ENCODE peak calls at places on chromosome 4, in six cellular contexts. V is fibroblast of pulmonary artery, H is A549, K is H9, L is AG10803, Q is ovary. F is an unnamed sample.

GRCh38 chr4:3791910-3792542 is 25.8 kb downstream of the ADRA2C start:
- DNase-seq in H (no peak), L (no peak), K (peak), V (peak), Q (no peak), F (no peak)

GRCh38 chr4:118981839-118982381 is 93.3 kb downstream of the SYNPO2 start:
- DNase-seq in L (peak), K (peak), V (peak), Q (peak), H (peak), F (peak)

GRCh38 chr4:142091691-142092182 is 455.4 kb downstream of the IL15 start:
- DNase-seq in L (peak), H (peak), V (peak), Q (no peak), K (no peak), F (peak)

GRCh38 chr4:140330311-140330900 is 43.0 kb upstream of the SCOC start:
- DNase-seq in L (peak), V (peak), Q (no peak), H (peak), K (no peak), F (no peak)

GRCh38 chr4:54231419-54232150 is 2.5 kb downstream of the PDGFRA start:
- DNase-seq in H (no peak), V (peak), Q (peak), L (peak), K (peak), F (no peak)

GRCh38 chr4:121370729-121371325 is 10.0 kb downstream of the QRFPR start:
- DNase-seq in K (no peak), Q (no peak), L (peak), H (no peak), V (peak), F (no peak)

GRCh38 chr4:184268574-184269160 is 51.0 kb upstream of the ENPP6 start:
- DNase-seq in L (no peak), K (peak), V (peak), Q (no peak), H (no peak), F (no peak)

GRCh38 chr4:159012381-159012780 is 90.5 kb upstream of the RAPGEF2 start:
- DNase-seq in Q (no peak), K (no peak), L (peak), H (no peak), V (peak), F (peak)

GRCh38 chr4:21692211-21692610 is 256.4 kb downstream of the KCNIP4 start:
- DNase-seq in L (no peak), Q (no peak), H (no peak), V (no peak), K (no peak), F (no peak)

DNA sequence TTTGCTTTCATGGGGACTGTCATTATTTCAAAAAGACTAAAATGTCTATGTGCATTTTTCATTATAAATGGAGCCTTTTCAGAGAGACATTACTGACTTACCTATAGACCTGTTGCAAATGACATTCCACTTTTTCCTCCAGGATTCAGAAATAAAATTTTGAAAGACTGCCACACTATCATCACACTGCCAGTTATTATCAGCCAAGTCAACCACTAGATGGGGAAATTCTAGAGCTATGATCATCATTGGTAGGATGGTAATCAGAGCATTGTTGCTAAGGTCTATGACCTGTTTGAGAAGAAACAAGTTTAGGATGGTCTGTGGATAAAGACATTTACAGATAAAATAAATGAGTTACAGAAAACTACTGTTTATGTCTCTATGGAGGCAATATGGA is 22.5 kb downstream of the LRRC66 start:
- DNase-seq in V (no peak), K (no peak), Q (no peak), H (no peak), L (no peak), F (no peak)
- TF ChIP-seq CTCF in V (no peak), K (no peak), Q (no peak), H (no peak), L (no peak), F (no peak)

GRCh38 chr4:5708829-5709680 is 696 bp upstream of the EVC2 start:
- DNase-seq in L (peak), V (no peak), K (peak), Q (no peak), H (no peak), F (no peak)

GRCh38 chr4:5706486-5707290 is 1.7 kb downstream of the EVC2 start:
- DNase-seq in L (no peak), V (no peak), Q (no peak), K (no peak), H (no peak), F (no peak)

GRCh38 chr4:5710065-5710961 is 688 bp upstream of the EVC start:
- DNase-seq in Q (no peak), H (peak), L (peak), K (no peak), V (no peak), F (no peak)

GRCh38 chr4:5707366-5708133 is 809 bp downstream of the EVC2 start:
- DNase-seq in K (no peak), H (no peak), V (no peak), L (peak), Q (no peak), F (no peak)

DNA sequence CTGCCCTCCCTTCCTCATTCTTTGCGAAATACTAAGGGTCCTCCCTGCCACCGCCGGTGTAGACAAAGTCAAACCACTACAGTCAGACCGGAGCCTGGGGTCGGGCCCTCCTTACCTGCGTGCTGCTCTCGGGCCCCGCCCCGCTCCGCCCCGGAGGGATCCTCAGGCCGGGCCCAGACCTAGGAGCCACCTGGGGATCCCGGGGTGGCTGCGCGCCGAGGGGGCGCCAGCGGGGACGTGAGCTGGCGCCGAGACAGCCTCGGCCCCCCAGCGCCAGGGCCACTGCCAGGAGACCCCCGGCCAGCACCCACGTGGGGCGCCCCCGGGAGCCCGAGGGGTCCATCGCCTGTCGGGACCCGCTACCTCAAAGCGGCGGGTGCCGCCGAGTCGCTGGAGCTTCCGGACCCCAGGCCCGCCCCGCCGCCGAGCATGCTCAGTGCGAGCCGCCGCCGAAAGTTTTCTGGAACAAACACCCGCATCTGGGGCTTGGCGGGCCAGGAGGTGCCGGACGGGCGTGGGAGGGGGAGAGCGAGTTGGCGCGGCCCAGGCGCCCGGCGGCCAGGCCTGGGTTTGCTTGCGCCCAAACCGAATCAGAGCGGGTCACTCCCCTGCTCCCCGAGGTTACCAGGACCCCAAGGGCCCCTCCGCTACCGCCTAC is at the start of gene EVC2:
- DNase-seq in Q (peak), H (peak), V (peak), L (peak), K (peak), F (no peak)
- TF ChIP-seq CTCF in Q (no peak), H (no peak), V (no peak), L (no peak), K (no peak), F (no peak)

GRCh38 chr4:88526221-88526815 is 2.7 kb upstream of the PYURF start:
- DNase-seq in H (no peak), V (peak), Q (no peak), K (no peak), L (peak), F (no peak)

GRCh38 chr4:88533088-88533790 is 9.7 kb upstream of the PYURF start:
- DNase-seq in V (peak), H (no peak), L (peak), Q (no peak), K (peak), F (no peak)

GRCh38 chr4:88527787-88528186 is 4.2 kb upstream of the PYURF start:
- DNase-seq in L (no peak), K (no peak), H (no peak), Q (no peak), V (no peak), F (no peak)

GRCh38 chr4:88531549-88531948 is 8.0 kb upstream of the PYURF start:
- DNase-seq in L (peak), H (no peak), V (no peak), K (no peak), Q (no peak), F (no peak)

DNA sequence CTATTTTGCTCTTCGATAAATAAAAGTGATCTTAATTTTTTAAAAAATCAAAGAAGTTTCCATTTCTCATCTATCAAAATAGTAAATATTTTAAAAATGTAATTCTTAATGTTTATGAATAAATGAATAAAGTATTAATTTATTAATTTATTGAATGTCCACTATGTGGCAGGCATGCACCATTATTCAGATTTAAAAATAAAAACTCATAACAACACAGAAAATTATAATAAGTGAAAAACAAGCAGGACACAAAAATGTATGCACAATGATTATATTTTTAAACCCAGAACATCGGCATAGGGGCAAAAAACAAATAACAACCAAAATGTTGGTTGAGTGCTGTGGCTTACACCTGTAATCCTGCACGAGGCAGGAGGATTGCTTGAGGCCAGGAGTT is 5.3 kb upstream of the PYURF start:
- DNase-seq in Q (no peak), L (peak), K (no peak), V (peak), H (no peak), F (no peak)
- TF ChIP-seq CTCF in Q (no peak), L (peak), K (no peak), V (no peak), H (peak), F (no peak)

GRCh38 chr4:163048447-163048846 is 118.2 kb downstream of the NAF1 start:
- DNase-seq in Q (no peak), K (peak), H (peak), L (peak), V (peak), F (no peak)
- TF ChIP-seq CTCF in Q (no peak), K (peak), H (peak), L (peak), V (peak), F (peak)

GRCh38 chr4:150964754-150965153 is 50.3 kb downstream of the LRBA start:
- DNase-seq in Q (no peak), L (no peak), V (no peak), K (no peak), H (no peak), F (no peak)

GRCh38 chr4:150961566-150961965 is 53.5 kb downstream of the LRBA start:
- DNase-seq in K (no peak), V (no peak), L (no peak), H (no peak), Q (no peak), F (no peak)

GRCh38 chr4:150960818-150961217 is 54.3 kb downstream of the LRBA start:
- DNase-seq in Q (no peak), V (peak), H (peak), L (peak), K (peak), F (no peak)

GRCh38 chr4:150962245-150962644 is 52.8 kb downstream of the LRBA start:
- DNase-seq in V (no peak), K (no peak), H (no peak), L (no peak), Q (no peak), F (no peak)

DNA sequence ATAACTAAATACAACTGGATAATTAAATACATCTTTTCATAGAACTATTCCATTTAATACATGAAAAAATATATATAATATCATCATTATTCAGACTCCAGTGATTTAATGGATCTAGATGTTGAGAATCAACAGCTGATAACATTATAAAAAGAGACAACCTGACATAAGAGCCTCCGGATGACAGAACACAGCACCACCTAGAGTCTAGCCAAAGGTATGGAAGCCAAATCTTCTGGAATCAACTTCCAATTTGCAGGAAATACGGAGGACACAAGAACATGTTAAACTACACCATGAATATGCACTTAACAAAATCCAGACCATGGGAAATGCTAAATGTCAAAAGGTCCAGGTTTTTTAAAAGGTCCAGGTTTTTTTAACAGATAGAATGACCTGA is 55.0 kb downstream of the LRBA start:
- DNase-seq in K (no peak), L (peak), H (peak), V (peak), Q (no peak), F (no peak)
- TF ChIP-seq CTCF in K (peak), L (peak), H (peak), V (peak), Q (no peak), F (peak)

GRCh38 chr4:17599826-17600225 is 14.6 kb upstream of the MED28 start:
- DNase-seq in K (no peak), H (no peak), L (peak), V (no peak), Q (no peak), F (no peak)

GRCh38 chr4:17595471-17596005 is 18.5 kb downstream of the LAP3 start:
- DNase-seq in L (no peak), H (no peak), K (no peak), Q (no peak), V (no peak), F (no peak)

DNA sequence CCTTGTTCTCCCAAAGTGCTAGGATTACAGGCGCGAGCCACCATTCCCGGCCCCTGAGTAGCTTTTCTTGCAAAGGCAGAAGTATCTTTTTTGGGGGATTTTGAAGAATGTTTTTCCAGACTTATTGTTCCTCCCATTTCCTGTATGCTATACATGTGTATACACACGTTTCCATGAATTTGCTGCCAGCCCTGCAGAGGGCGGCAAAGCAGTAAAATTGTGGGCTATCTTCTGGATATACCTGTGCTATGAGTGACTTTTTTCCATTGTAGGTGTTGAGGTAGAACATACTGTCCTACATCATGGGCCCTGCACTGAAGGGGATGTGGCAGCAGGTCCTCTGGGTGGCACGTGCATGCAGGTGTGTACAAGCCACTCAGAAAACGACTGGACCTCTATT is 16.9 kb upstream of the MED28 start:
- DNase-seq in V (peak), K (no peak), H (no peak), L (peak), Q (no peak), F (no peak)
- TF ChIP-seq CTCF in V (peak), K (peak), H (peak), L (peak), Q (no peak), F (peak)

GRCh38 chr4:89482248-89482647 is 174.6 kb upstream of the GPRIN3 start:
- DNase-seq in V (peak), K (peak), H (peak), L (peak), Q (no peak), F (no peak)

GRCh38 chr4:89486673-89487072 is 179.1 kb upstream of the GPRIN3 start:
- DNase-seq in Q (no peak), K (no peak), H (no peak), V (no peak), L (no peak), F (no peak)

GRCh38 chr4:89489338-89489771 is 181.8 kb upstream of the GPRIN3 start:
- DNase-seq in V (no peak), L (no peak), K (peak), Q (no peak), H (no peak), F (no peak)

GRCh38 chr4:89482926-89483595 is 175.5 kb upstream of the GPRIN3 start:
- DNase-seq in K (no peak), V (peak), Q (no peak), H (no peak), L (no peak), F (no peak)

DNA sequence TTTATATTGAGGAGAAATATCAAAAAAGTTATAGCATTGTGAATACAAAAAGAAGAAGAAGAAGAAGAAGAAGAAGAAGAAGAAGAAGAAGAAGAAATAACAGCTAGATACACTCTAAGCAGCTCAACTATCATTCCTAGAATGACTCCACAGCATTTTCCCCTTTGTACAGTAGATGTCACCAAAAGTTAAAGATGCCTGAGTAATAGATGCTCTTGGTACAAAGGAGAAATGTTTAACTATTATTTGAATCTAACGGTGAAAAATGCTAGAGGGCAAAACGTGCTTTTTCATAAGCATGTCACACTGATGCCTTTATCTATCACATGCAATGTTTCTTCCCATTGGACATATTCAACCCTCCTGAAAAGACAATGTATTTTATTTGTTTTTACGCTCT is 178.4 kb upstream of the GPRIN3 start:
- DNase-seq in Q (no peak), L (peak), H (no peak), K (no peak), V (peak), F (no peak)
- TF ChIP-seq CTCF in Q (no peak), L (peak), H (peak), K (peak), V (peak), F (peak)

DNA sequence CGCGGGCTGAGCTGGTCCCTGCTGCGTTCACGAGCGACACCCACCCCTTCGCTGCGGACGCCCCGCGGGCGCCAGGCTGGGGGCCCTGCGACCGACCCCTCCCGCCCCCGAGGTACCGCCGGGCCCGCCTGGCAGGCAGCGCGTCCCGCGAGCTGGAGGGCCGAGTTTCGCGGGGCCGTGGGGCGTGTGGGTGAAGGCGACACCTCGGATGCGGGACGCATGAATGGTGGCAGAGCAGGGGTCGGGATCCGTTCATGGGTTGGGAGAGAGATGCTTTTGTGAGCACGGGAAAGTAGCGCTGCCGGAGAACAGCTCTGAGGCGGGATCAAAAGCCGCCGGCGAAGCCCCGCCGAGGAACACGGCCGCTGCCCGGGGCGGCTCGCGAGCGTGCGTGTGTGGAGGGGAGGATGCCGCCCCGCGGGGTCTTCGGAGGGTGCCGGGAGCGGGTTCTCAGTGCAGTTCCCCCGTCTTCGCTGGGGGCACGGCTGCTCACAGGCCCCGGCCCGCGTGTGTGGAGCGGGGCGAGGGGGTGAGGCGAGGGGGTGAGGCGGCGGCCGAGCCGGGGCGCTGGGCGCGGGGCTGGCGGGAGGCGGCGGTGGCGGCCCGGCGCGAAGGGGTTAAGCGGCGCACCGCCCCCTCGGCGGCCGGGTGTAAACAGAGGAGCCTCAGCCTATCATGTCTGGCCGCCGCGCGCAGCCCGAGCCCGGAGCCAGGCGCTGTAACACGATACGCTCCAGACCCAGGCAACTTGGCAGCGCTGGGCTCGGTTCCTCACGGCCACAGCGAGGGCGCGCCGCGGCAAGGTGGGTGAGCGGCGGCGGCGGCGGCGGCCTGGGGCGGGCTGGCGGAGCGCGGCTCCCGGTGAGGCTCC is 205.3 kb downstream of the TENM3 start:
- DNase-seq in H (peak), K (peak), V (peak), L (peak), Q (peak), F (peak)
- TF ChIP-seq CTCF in H (no peak), K (no peak), V (no peak), L (no peak), Q (no peak), F (no peak)

DNA sequence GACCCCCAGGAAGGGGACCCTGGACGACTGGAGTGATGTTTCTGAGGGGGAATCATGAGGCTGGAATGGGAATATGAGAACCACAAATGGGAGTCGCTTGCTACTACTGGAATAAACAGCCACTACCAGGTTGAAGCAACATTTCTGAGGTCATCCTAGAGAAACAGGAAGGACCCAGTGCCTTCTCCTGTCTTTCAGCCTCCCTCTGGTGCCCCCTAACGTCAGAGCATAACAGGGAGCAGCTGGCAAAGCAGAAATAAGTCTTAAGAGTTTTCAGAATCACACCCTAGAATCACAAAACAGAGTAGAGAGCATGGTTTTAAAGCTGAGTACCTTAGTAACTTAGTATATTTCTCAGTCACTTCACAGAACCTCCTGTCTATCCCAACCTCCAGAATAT is 347.8 kb upstream of the PITX2 start:
- DNase-seq in L (peak), V (peak), Q (no peak), H (peak), K (peak), F (no peak)
- TF ChIP-seq CTCF in L (peak), V (peak), Q (no peak), H (peak), K (peak), F (peak)